ENCODE peak calls at places on chromosomes 7 and 10, in four cellular contexts. T is H1, J is IMR-90, C is H9. F is an unnamed sample.

GRCh38 chr10:128116851-128117615 is 9.2 kb downstream of the MKI67 start:
- DNase-seq in T (no peak), J (no peak), C (no peak), F (peak)

GRCh38 chr10:102009801-102010425 is 46.1 kb downstream of the ARMH3 start:
- DNase-seq in T (no peak), J (peak), C (peak), F (peak)

GRCh38 chr10:69372126-69372980 is 44.4 kb downstream of the TACR2 start:
- DNase-seq in T (no peak), J (peak), C (no peak), F (no peak)

GRCh38 chr7:8871716-8872115 is 438.3 kb downstream of the NXPH1 start:
- DNase-seq in T (no peak), J (no peak), C (no peak), F (no peak)

GRCh38 chr7:129949292-129950133 is 3.2 kb downstream of the UBE2H start:
- DNase-seq in T (peak), J (peak), C (peak), F (peak)

GRCh38 chr7:5596046-5596895 is 172.6 kb upstream of the TNRC18 start:
- DNase-seq in T (no peak), J (peak), C (peak), F (peak)

GRCh38 chr7:40221836-40222235 is 87.0 kb downstream of the SUGCT start:
- DNase-seq in T (no peak), J (peak), C (no peak), F (no peak)

GRCh38 chr10:31956200-31956946 is 27.7 kb upstream of the ARHGAP12 start:
- DNase-seq in T (no peak), J (no peak), C (no peak), F (no peak)

GRCh38 chr7:23214423-23214822 is 32.2 kb upstream of the GPNMB start:
- DNase-seq in T (no peak), J (no peak), C (no peak), F (no peak)

DNA sequence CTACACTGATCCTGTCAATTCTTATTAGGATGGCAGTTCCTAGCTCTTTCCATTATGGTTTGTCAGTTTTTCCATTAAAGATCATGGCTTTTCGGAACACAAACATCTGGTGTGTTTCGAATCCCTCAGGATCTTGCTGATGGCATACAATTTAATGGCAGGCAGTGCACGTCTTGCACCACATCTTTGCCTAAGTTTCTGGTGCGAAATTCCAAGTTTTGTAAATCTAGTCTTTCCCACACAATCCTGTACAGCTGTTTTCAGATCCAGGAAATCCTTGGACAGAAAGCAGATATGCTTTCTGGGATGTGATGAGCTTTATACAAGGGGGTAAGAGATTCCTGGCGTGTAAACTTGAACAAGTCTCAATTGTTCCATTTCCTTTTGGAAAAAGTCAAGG is 224.3 kb upstream of the PHYHIPL start:
- DNase-seq in T (no peak), J (no peak), C (no peak), F (no peak)
- H2BK15ac ChIP-seq in T (no peak), J (no peak), C (no peak), F (no peak)

GRCh38 chr7:106812027-106812643 is 52.9 kb upstream of the PIK3CG start:
- DNase-seq in T (no peak), J (no peak), C (no peak), F (no peak)

GRCh38 chr7:106808967-106809635 is 56.0 kb upstream of the PIK3CG start:
- DNase-seq in T (no peak), J (no peak), C (no peak), F (no peak)

GRCh38 chr7:106811472-106811871 is 53.6 kb upstream of the PIK3CG start:
- DNase-seq in T (no peak), J (no peak), C (no peak), F (no peak)

GRCh38 chr7:106802589-106802988 is 62.5 kb upstream of the PIK3CG start:
- DNase-seq in T (no peak), J (no peak), C (no peak), F (no peak)

GRCh38 chr7:106807474-106807873 is 57.6 kb upstream of the PIK3CG start:
- DNase-seq in T (no peak), J (no peak), C (no peak), F (no peak)
- H3K18ac ChIP-seq in T (no peak), J (no peak), C (no peak), F (no peak)

GRCh38 chr7:149598721-149599308 is 101.2 kb upstream of the ZNF746 start:
- DNase-seq in T (peak), J (peak), C (peak), F (peak)
- H3K56ac ChIP-seq in T (no peak), J (no peak), C (no peak), F (no peak)

GRCh38 chr7:159157714-159158113 is 13.0 kb upstream of the VIPR2 start:
- DNase-seq in T (no peak), J (no peak), C (no peak), F (no peak)
- H2BK15ac ChIP-seq in T (no peak), J (no peak), C (no peak), F (no peak)

GRCh38 chr10:79241629-79241989 is 105.7 kb upstream of the PPIF start:
- DNase-seq in T (no peak), J (no peak), C (no peak), F (no peak)
- H3K18ac ChIP-seq in T (no peak), J (no peak), C (no peak), F (no peak)

DNA sequence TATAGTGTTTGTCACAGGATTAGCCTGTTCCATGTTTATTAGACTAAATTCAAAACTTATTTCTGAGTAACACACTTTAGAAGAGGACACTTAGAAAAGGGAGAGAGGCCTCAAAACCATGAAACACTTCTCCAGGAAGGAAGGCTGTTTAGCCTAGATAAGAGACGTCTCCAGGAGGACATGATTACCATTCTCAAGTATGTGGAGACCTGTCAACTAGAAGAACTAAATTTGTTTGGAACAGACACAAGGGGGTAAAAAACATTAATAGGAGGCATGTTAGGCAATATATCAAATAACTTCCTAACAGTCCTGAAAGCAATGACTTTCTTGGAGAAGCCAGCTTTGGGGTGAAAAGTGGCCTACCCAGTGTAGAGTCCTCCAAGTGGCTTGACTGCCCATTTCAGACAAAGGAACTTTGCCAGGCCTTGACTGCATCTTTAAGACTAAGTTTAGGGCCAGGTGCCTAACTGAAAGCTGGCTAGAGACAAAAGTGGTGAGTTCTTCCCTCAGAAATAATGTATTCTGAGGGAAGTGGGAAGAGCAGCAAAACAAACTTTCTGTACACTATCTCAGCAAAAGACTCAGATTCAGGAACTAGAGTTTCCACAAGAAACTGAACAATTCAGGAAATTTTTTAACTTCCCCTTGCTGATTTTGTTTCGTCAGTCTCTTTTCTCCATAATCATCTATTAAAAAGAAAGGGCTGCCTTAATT is 11.8 kb downstream of the NCOA4 start:
- DNase-seq in T (no peak), J (peak), C (no peak), F (no peak)
- H3K56ac ChIP-seq in T (no peak), J (no peak), C (no peak), F (no peak)

GRCh38 chr7:73429622-73430505 is 3.7 kb upstream of the FZD9 start:
- DNase-seq in T (no peak), J (no peak), C (no peak), F (no peak)
- H2BK15ac ChIP-seq in T (no peak), J (no peak), C (no peak), F (no peak)

F was measured in mesendoderm.